ENCODE peak calls at places on chromosomes 1 and 21, in five cellular contexts. Q is NCI-H748 treated with DMSO at 0.1 percent for 48 hours, D is left ventricle myocardium inferior, K is suprapubic skin, F is M059J. B is an unnamed sample.

GRCh38 chr1:159945483-159946241 is at the start of gene IGSF9:
- DNase-seq in Q (peak; percentile 86), D (peak; percentile 85), K (peak; percentile 87), F (peak; percentile 72), B (peak; percentile 95)

GRCh38 chr1:77511440-77511840 is 171.0 kb downstream of the ZZZ3 start:
- DNase-seq in Q (no peak), D (no peak), K (no peak), F (peak; percentile 86), B (no peak)

GRCh38 chr1:231861541-231862481 is 235.2 kb downstream of the DISC1 start:
- DNase-seq in Q (no peak), D (no peak), K (no peak), F (no peak), B (no peak)

GRCh38 chr1:18557621-18558465 is 72.8 kb upstream of the PAX7 start:
- DNase-seq in Q (peak; percentile 35), D (no peak), K (no peak), F (peak; percentile 11), B (no peak)

GRCh38 chr1:66927528-66927927 is 2.7 kb downstream of the MIER1 start:
- DNase-seq in Q (no peak), D (no peak), K (no peak), F (peak; percentile 42), B (no peak)

GRCh38 chr21:25895565-25896205 is 160.9 kb downstream of the GABPA start:
- DNase-seq in Q (peak; percentile 53), D (no peak), K (no peak), F (peak; percentile 52), B (no peak)

GRCh38 chr1:112033422-112034120 is 44.1 kb upstream of the KCND3 start:
- DNase-seq in Q (no peak), D (no peak), K (no peak), F (no peak), B (no peak)

GRCh38 chr21:41671859-41672542 is 94.9 kb downstream of the RIPK4 start:
- DNase-seq in Q (no peak), D (no peak), K (no peak), F (peak; percentile 78), B (no peak)

GRCh38 chr1:204607910-204608309 is 77.6 kb downstream of the LRRN2 start:
- DNase-seq in Q (no peak), D (no peak), K (no peak), F (no peak), B (no peak)

GRCh38 chr1:184563308-184563707 is 176.5 kb downstream of the C1orf21 start:
- DNase-seq in Q (peak; percentile 9), D (no peak), K (no peak), F (peak; percentile 40), B (no peak)

GRCh38 chr1:16129921-16130543 is 25.8 kb downstream of the EPHA2 start:
- DNase-seq in Q (no peak), D (no peak), K (no peak), F (no peak), B (no peak)

GRCh38 chr1:58922302-58923089 is 138.6 kb upstream of the JUN start:
- DNase-seq in Q (no peak), D (peak; percentile 71), K (peak; percentile 80), F (peak; percentile 56), B (no peak)

GRCh38 chr1:20430355-20431290 is 55.4 kb downstream of the CAMK2N1 start:
- DNase-seq in Q (peak; percentile 1), D (no peak), K (peak; percentile 61), F (peak; percentile 26), B (no peak)

GRCh38 chr1:96992871-96993270 is 271.3 kb downstream of the PTBP2 start:
- DNase-seq in Q (no peak), D (no peak), K (no peak), F (no peak), B (no peak)

GRCh38 chr21:36630485-36631206 is 68.3 kb upstream of the SIM2 start:
- DNase-seq in Q (peak; percentile 20), D (peak; percentile 26), K (no peak), F (peak; percentile 43), B (no peak)

GRCh38 chr1:228073061-228073869 is 9.2 kb upstream of the ARF1 start:
- DNase-seq in Q (no peak), D (peak; percentile 11), K (no peak), F (no peak), B (no peak)

GRCh38 chr1:243575070-243575469 is 275.0 kb downstream of the AKT3 start:
- DNase-seq in Q (peak; percentile 25), D (no peak), K (no peak), F (peak; percentile 2), B (no peak)

GRCh38 chr1:202207292-202207691 is 13.7 kb downstream of the LGR6 start:
- DNase-seq in Q (no peak), D (no peak), K (no peak), F (peak; percentile 71), B (no peak)

GRCh38 chr1:59673575-59674467 is 140.9 kb upstream of the HOOK1 start:
- DNase-seq in Q (no peak), D (no peak), K (no peak), F (no peak), B (no peak)

B was measured in type B pancreatic cell.